ENCODE peak calls at places on chromosome 5, in eight cellular contexts. G is neural progenitor cell, T is endodermal cell, K is B cell, J is thoracic aorta, M is lower leg skin, B is activated B cell treated with CpG ODN at 0.5 μM for 24 hours, X is transverse colon. N is an unnamed sample.

GRCh38 chr5:34525761-34526160 is 130.4 kb upstream of the RAI14 start:
- DNase-seq in G (no peak), T (no peak), K (no peak), J (no peak), M (no peak), B (no peak), X (no peak), N (no peak)

GRCh38 chr5:137630216-137630971 is 105.5 kb downstream of the KLHL3 start:
- DNase-seq in G (peak), T (peak), K (no peak), J (no peak), M (peak), B (no peak), X (no peak), N (no peak)

GRCh38 chr5:34688015-34688800 is 32.1 kb downstream of the RAI14 start:
- DNase-seq in G (no peak), T (no peak), K (no peak), J (no peak), M (no peak), B (no peak), X (no peak), N (no peak)

GRCh38 chr5:54832846-54833245 is 152.5 kb downstream of the ESM1 start:
- DNase-seq in G (no peak), T (no peak), K (peak), J (no peak), M (no peak), B (no peak), X (peak), N (no peak)

GRCh38 chr5:2013301-2014057 is 130.8 kb upstream of the IRX4 start:
- DNase-seq in G (no peak), T (peak), K (no peak), J (no peak), M (peak), B (no peak), X (no peak), N (no peak)

GRCh38 chr5:14560091-14560595 is 21.4 kb upstream of the OTULINL start:
- DNase-seq in G (peak), T (no peak), K (peak), J (no peak), M (no peak), B (no peak), X (peak), N (no peak)

GRCh38 chr5:67640011-67640410 is 443.4 kb upstream of the CD180 start:
- DNase-seq in G (no peak), T (no peak), K (no peak), J (no peak), M (no peak), B (no peak), X (no peak), N (no peak)

GRCh38 chr5:78552729-78553341 is 95.7 kb downstream of the LHFPL2 start:
- DNase-seq in G (no peak), T (no peak), K (no peak), J (no peak), M (no peak), B (no peak), X (no peak), N (no peak)

GRCh38 chr5:2094616-2094995 is 211.9 kb upstream of the IRX4 start:
- DNase-seq in G (no peak), T (no peak), K (no peak), J (no peak), M (no peak), B (no peak), X (no peak), N (no peak)

GRCh38 chr5:1762878-1763547 is 36.6 kb downstream of the MRPL36 start:
- DNase-seq in G (no peak), T (peak), K (no peak), J (no peak), M (peak), B (no peak), X (no peak), N (no peak)

GRCh38 chr5:136080483-136081180 is 51.8 kb downstream of the TGFBI start:
- DNase-seq in G (peak), T (peak), K (peak), J (peak), M (peak), B (peak), X (peak), N (peak)

GRCh38 chr5:122073023-122073422 is 5.0 kb downstream of the LOX start:
- DNase-seq in G (no peak), T (no peak), K (no peak), J (no peak), M (no peak), B (no peak), X (no peak), N (no peak)

GRCh38 chr5:149407331-149408251 is 28.5 kb upstream of the IL17B start:
- DNase-seq in G (no peak), T (no peak), K (no peak), J (no peak), M (no peak), B (no peak), X (no peak), N (no peak)

GRCh38 chr5:149406979-149407306 is 27.9 kb upstream of the IL17B start:
- DNase-seq in G (no peak), T (no peak), K (no peak), J (no peak), M (no peak), B (no peak), X (no peak), N (no peak)

GRCh38 chr5:149404746-149405549 is 25.9 kb upstream of the IL17B start:
- DNase-seq in G (no peak), T (peak), K (no peak), J (no peak), M (no peak), B (no peak), X (no peak), N (no peak)

GRCh38 chr5:149405550-149406202 is 26.6 kb upstream of the IL17B start:
- DNase-seq in G (no peak), T (peak), K (no peak), J (no peak), M (no peak), B (no peak), X (no peak), N (no peak)

GRCh38 chr5:149406203-149406978 is 27.3 kb upstream of the IL17B start:
- DNase-seq in G (peak), T (peak), K (no peak), J (peak), M (no peak), B (no peak), X (peak), N (no peak)
- TF ChIP-seq CTCF in G (no peak), T (peak), K (no peak), J (peak), M (no peak), B (no peak), X (no peak), N (no peak)

GRCh38 chr5:133610489-133611356 is 1.6 kb downstream of the FSTL4 start:
- DNase-seq in G (peak), T (peak), K (peak), J (no peak), M (no peak), B (peak), X (peak), N (peak)
- TF ChIP-seq CTCF in G (peak), T (peak), K (peak), J (peak), M (no peak), B (no peak), X (peak), N (peak)

GRCh38 chr5:139711067-139711851 is 63.1 kb downstream of the CXXC5 start:
- DNase-seq in G (peak), T (peak), K (peak), J (no peak), M (no peak), B (no peak), X (peak), N (peak)
- TF ChIP-seq CTCF in G (peak), T (peak), K (no peak), J (no peak), M (no peak), B (no peak), X (no peak), N (peak)

GRCh38 chr5:174523311-174524159 is 200.8 kb upstream of the MSX2 start:
- DNase-seq in G (no peak), T (no peak), K (no peak), J (no peak), M (no peak), B (no peak), X (no peak), N (no peak)
- TF ChIP-seq CTCF in G (peak), T (peak), K (no peak), J (no peak), M (no peak), B (no peak), X (no peak), N (no peak)

DNA sequence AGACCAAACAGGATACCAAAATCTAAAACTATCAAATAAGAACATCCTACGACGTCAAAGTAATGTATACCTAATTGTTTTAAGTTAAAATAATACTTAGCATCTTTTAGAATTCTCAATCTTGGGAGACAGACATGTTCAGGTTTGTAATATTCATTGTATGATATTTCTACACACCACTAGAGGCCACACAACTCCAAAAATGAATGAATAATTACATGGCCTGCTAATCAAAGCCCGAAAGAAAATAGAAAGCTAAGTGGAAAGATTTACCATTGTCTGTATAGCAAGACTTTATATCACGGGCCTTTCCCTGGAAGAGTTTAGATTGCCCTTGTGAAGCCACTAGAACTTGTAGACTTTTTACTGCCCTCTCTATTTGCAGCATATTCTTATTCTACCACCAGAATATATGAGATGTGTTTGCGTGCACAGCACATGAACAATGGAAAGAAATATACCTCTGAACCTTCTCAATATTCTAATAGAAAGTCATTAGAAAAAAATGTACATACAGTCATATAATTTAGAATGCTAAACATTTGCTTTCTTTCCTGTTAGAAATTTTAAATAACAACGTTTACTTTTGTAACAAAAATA is 380.1 kb upstream of the NUDT12 start:
- DNase-seq in G (no peak), T (no peak), K (no peak), J (no peak), M (no peak), B (no peak), X (no peak), N (no peak)
- TF ChIP-seq CTCF in G (no peak), T (no peak), K (no peak), J (no peak), M (no peak), B (no peak), X (no peak), N (no peak)

GRCh38 chr5:82641362-82641988 is 363.3 kb upstream of the RPS23 start:
- DNase-seq in G (peak), T (peak), K (peak), J (peak), M (peak), B (no peak), X (peak), N (peak)

GRCh38 chr5:82639393-82640144 is 361.4 kb upstream of the RPS23 start:
- DNase-seq in G (no peak), T (no peak), K (no peak), J (no peak), M (no peak), B (no peak), X (no peak), N (no peak)

GRCh38 chr5:82640901-82641300 is 362.7 kb upstream of the RPS23 start:
- DNase-seq in G (no peak), T (no peak), K (no peak), J (no peak), M (no peak), B (no peak), X (no peak), N (no peak)

DNA sequence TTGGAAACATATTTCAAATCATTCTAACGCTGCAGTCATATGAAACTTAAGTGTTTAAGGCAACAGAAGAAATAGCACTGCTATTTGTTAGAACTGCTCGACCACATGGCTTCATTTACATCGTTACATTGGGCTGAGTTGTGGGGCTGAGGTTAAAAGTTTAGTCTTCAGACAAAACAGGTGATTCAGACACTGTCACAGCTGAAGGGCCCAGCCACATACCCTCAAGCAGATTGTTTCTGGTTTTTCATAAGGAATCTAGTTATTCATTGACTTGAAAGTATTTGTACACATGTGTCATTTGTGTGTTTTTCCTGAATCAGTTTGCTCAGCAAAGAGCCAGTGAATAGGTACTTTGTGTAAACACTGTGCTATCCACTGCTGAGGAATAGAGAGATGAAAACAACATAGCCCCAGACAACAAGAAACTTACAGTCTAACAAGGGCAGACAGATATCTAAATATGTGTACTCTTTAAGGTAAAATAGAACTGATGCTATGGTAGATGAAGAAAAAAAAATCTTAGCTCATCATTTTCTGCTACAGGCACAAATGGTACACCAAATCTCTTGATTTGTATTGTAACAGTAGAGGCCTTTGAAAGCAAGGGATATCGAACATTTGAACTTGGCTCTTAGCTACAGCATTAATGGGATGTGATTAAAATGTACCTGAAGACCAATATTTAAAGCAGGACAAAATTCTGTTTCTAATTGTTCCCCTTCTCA is 357.6 kb upstream of the RPS23 start:
- DNase-seq in G (no peak), T (no peak), K (no peak), J (no peak), M (no peak), B (no peak), X (peak), N (no peak)
- TF ChIP-seq CTCF in G (no peak), T (no peak), K (no peak), J (no peak), M (no peak), B (no peak), X (no peak), N (no peak)

GRCh38 chr5:60842859-60843692 is 993 bp downstream of the ELOVL7 start:
- DNase-seq in G (peak), T (peak), K (peak), J (no peak), M (no peak), B (no peak), X (peak), N (no peak)

GRCh38 chr5:60846298-60846697 is 2.2 kb upstream of the ELOVL7 start:
- DNase-seq in G (no peak), T (no peak), K (no peak), J (no peak), M (no peak), B (no peak), X (no peak), N (no peak)

GRCh38 chr5:60844429-60844890 is 391 bp upstream of the ELOVL7 start:
- DNase-seq in G (no peak), T (no peak), K (peak), J (no peak), M (no peak), B (no peak), X (no peak), N (no peak)

GRCh38 chr5:60841361-60841760 is 2.7 kb downstream of the ELOVL7 start:
- DNase-seq in G (no peak), T (no peak), K (no peak), J (no peak), M (no peak), B (no peak), X (no peak), N (no peak)

DNA sequence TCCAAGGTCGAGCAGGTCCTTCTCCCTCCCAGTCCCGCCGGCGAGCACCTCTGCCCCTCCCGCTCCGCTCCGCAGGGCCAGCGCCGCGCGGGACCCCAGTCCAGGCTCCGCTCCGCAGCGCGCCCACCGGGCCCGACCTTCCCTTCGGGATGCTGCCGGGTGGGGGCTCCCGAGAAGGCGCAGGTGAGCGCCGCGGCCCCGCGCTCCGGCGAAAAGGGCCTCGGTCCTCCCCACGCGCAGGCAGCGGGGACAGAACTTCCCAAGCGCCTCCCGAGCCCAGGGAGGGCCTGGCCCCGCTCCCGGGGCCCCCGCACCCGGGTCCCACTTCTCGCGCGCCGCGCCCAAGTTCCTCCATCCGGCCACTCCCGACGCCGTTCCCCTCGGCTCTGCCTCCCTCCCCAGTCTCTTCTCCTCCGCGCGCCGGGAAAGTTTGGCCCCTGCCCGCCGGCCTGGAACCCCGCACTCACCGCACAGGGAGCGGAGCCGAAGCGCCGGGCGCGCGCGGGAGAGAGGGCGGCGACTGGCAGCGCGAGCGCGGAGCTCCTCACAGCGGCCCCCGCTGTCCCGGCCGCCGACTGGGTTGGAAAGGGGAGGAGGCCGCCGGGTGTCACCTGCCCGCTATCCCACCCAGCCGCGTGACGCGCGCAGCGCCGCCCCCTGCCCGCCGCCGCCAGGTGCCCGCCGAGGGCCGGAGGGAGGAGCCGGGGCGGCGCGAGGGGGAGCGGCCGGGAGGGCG is at the start of gene ELOVL7:
- DNase-seq in G (peak), T (peak), K (peak), J (no peak), M (no peak), B (peak), X (peak), N (peak)
- TF ChIP-seq CTCF in G (peak), T (peak), K (no peak), J (no peak), M (no peak), B (no peak), X (peak), N (peak)

DNA sequence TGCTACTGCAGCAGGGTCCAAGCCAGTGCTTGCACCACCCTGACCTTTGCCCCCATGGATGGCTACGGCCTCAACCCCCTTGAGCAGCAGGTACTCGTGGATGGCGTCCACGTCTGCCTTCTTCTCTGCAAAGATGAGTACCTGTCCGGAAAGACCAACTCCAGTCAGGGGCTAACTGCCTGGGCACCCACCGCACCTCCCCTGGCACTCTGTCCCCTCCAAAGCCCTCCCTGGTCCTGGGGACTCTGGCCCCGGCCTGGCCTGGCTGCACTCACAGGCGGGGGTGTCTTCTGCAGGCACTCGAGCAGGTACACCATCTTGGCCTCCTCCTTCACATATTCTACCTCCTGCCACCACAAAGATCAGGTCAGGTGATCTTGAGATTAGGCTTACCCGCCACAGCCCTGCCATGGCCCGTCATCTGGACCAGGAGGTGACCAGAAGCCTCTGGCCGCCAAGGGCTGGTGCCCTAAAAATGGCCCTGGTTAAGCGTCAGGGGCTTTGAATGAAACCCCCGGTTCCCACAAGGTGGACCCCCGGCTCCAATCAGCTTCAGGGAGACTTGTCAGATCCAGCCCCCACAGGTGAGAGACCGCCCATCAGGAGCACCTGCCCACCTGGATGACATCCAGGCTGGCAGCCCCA is 3.2 kb upstream of the DOK3 start:
- DNase-seq in G (no peak), T (no peak), K (no peak), J (no peak), M (no peak), B (no peak), X (no peak), N (no peak)
- TF ChIP-seq CTCF in G (no peak), T (no peak), K (no peak), J (no peak), M (no peak), B (no peak), X (no peak), N (no peak)

DNA sequence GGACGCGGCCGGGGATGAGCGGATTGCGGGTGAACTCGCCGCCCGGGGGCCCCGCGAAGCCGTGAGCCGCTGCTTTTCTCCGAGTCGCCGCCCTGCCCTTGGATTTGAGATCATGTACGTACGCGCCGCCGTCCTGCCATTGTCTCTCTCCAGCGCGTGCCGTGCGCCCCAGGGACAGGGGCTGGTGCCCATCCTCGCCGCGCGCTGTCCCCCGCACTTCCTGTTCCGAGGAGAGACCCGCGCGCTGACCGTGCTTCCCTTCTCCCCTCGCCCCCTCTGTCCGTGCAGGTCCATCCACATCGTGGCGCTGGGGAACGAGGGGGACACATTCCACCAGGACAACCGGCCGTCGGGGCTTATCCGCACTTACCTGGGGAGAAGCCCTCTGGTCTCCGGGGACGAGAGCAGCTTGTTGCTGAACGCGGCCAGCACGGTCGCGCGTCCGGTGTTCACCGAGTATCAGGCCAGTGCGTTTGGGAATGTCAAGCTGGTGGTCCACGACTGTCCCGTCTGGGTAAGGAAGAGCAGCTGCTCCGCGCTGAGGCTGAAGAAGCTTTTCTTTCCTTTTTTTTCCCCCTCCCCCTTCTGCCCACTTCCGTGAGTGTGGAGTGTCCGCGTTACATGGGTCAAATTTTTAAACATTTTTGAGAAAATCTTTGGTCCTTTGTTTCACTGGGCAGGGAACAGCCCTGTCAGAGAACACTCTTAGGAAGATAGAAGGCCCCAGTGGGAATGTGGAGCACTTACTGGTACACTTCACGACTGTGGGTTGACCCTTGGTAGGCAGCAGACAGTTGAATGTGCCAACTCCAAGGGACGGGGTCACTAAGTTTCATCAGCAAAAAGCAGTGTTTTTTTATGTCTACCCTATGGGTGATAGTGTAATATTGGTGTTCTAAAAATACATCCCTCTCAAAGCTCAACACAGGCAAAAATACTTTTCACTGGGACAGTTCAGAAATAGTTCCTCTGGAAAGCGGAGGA is 727 bp downstream of the RHOBTB3 start:
- DNase-seq in G (peak), T (peak), K (peak), J (no peak), M (peak), B (no peak), X (peak), N (peak)
- TF ChIP-seq CTCF in G (no peak), T (no peak), K (no peak), J (no peak), M (no peak), B (no peak), X (no peak), N (no peak)